ENCODE peak calls at places on chromosomes 3 and 15, in five cellular contexts. One of them, this sample, is unnamed. For H3K4me1, the result is how much of the 10 kb centered on the place peaks cover.

GRCh38 chr15:81166949-81167816 is 29.5 kb upstream of the IL16 start:
- DNase-seq in GM23338: no peak
- DNase-seq in HepG2: no peak
- DNase-seq in A549: no peak
- DNase-seq in Panc1: no peak
- DNase-seq in this sample: no peak

GRCh38 chr3:123078101-123078500 is 11.3 kb downstream of the PDIA5 start:
- DNase-seq in GM23338: no peak
- DNase-seq in Panc1: no peak
- DNase-seq in HepG2: no peak
- DNase-seq in A549: no peak
- DNase-seq in this sample: no peak

GRCh38 chr3:187186801-187187421 is 10.4 kb upstream of the RTP1 start:
- DNase-seq in GM23338: no peak
- DNase-seq in A549: no peak
- DNase-seq in HepG2: peak
- DNase-seq in Panc1: no peak
- DNase-seq in this sample: no peak

GRCh38 chr3:78791745-78792144 is 976.1 kb downstream of the ROBO1 start:
- DNase-seq in Panc1: no peak
- DNase-seq in GM23338: no peak
- DNase-seq in A549: no peak
- DNase-seq in HepG2: no peak
- DNase-seq in this sample: no peak

GRCh38 chr3:151327571-151328198 is 1.7 kb downstream of the P2RY13 start:
- DNase-seq in A549: peak
- DNase-seq in GM23338: peak
- DNase-seq in Panc1: no peak
- DNase-seq in HepG2: no peak
- DNase-seq in this sample: no peak

GRCh38 chr3:158471639-158472294 is 99.2 kb upstream of the MLF1 start:
- DNase-seq in A549: no peak
- DNase-seq in GM23338: no peak
- DNase-seq in HepG2: peak
- DNase-seq in Panc1: peak
- DNase-seq in this sample: peak

GRCh38 chr3:101383156-101383575 is 62.8 kb upstream of the IMPG2 start:
- DNase-seq in Panc1: no peak
- DNase-seq in HepG2: no peak
- DNase-seq in A549: no peak
- DNase-seq in GM23338: peak
- DNase-seq in this sample: no peak

GRCh38 chr3:104933981-104934380 is 432.7 kb upstream of the ALCAM start:
- DNase-seq in HepG2: no peak
- DNase-seq in Panc1: no peak
- DNase-seq in GM23338: no peak
- DNase-seq in A549: no peak
- DNase-seq in this sample: no peak

GRCh38 chr3:32847520-32847919 is 29.7 kb downstream of the TRIM71 start:
- DNase-seq in HepG2: no peak
- DNase-seq in GM23338: no peak
- DNase-seq in A549: no peak
- DNase-seq in Panc1: no peak
- DNase-seq in this sample: no peak

GRCh38 chr15:101521563-101521962 is 32.1 kb upstream of the PCSK6 start:
- DNase-seq in Panc1: no peak
- DNase-seq in GM23338: no peak
- DNase-seq in HepG2: no peak
- DNase-seq in A549: no peak
- DNase-seq in this sample: no peak

GRCh38 chr15:28888900-28889299 is 3.1 kb downstream of the APBA2 start:
- DNase-seq in Panc1: no peak
- DNase-seq in A549: no peak
- DNase-seq in HepG2: no peak
- DNase-seq in GM23338: no peak
- DNase-seq in this sample: no peak

GRCh38 chr3:135739755-135740154 is 225.8 kb upstream of the PPP2R3A start:
- DNase-seq in A549: no peak
- DNase-seq in GM23338: peak
- DNase-seq in HepG2: no peak
- DNase-seq in Panc1: no peak
- DNase-seq in this sample: no peak

GRCh38 chr3:162938073-162938472 is 1441.5 kb downstream of the OTOL1 start:
- DNase-seq in A549: no peak
- DNase-seq in Panc1: no peak
- DNase-seq in GM23338: no peak
- DNase-seq in HepG2: no peak
- DNase-seq in this sample: no peak

GRCh38 chr3:70771426-70772147 is 459.1 kb upstream of the MDFIC2 start:
- DNase-seq in Panc1: no peak
- DNase-seq in A549: no peak
- DNase-seq in HepG2: no peak
- DNase-seq in GM23338: no peak
- DNase-seq in this sample: no peak
- H3K27ac ChIP-seq in Panc1: no peak
- H3K27ac ChIP-seq in A549: no peak
- H3K27ac ChIP-seq in HepG2: no peak
- H3K27ac ChIP-seq in GM23338: no peak
- H3K27ac ChIP-seq in this sample: no peak

GRCh38 chr3:134066539-134067310 is 37.0 kb upstream of the SLCO2A1 start:
- DNase-seq in GM23338: no peak
- DNase-seq in Panc1: no peak
- DNase-seq in A549: no peak
- DNase-seq in HepG2: no peak
- DNase-seq in this sample: no peak
- TF ChIP-seq REST in GM23338: no peak
- TF ChIP-seq REST in Panc1: no peak
- TF ChIP-seq REST in A549: no peak
- TF ChIP-seq REST in HepG2: no peak
- TF ChIP-seq REST in this sample: no peak

DNA sequence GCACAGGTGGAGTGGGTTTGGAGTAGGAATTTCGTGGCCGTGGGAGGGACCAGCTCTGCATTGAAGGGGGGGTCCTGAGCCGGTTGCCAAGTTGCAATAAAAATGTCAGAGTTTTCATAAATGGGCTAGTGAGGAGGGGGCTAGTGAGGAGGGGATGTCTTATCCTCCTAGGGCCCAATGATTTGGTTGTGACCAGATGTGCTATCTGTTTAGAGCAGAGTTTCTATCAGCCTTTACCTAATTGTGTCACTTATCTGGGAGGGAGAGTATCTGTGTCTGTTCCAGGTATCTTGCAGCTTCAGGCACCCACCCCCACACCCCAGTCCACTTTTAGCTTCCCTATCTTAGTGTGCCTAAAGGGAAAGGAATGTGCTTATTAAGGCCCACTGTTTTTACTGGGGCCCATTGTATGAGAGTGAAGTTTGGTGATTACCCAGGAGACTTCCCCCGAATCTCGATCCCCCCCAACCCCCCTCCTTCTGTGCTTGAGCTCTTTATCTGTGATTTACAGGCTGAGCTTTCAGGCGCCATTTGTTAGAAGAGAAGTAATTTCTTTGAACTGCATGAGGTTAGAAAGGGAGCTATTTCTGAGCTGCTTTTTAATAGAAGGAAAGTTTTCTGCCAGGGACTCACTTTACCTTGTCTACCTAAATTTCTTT is 42.6 kb downstream of the PPCDC start:
- DNase-seq in GM23338: no peak
- DNase-seq in Panc1: no peak
- DNase-seq in A549: no peak
- DNase-seq in HepG2: peak
- DNase-seq in this sample: no peak
- H3K4me1 ChIP-seq in GM23338: under half
- H3K4me1 ChIP-seq in Panc1: under half
- H3K4me1 ChIP-seq in A549: under half
- H3K4me1 ChIP-seq in HepG2: half or more
- H3K4me1 ChIP-seq in this sample: under half

DNA sequence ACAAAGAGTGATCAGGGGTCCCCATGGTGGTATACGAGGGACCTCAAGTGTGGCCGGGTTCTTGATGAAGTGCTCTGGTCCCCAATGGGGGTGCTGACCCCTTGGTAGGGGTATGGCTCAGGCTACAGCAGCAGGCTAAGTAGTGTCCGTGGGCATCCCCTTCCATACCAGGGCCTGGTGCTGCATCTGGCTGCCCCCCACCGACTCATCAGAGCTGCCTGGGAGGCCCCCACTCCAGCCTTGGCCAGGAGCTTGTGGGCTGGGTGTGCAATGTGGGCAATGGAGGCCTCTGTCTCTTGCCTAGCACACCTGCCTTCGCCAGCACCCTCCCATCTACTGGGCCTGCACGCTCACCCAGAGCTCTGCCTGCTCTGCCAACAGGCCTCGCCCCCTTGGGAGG is 59.0 kb upstream of the SEC13 start:
- DNase-seq in HepG2: no peak
- DNase-seq in GM23338: no peak
- DNase-seq in Panc1: no peak
- DNase-seq in A549: no peak
- DNase-seq in this sample: no peak
- H3K27ac ChIP-seq in HepG2: no peak
- H3K27ac ChIP-seq in GM23338: no peak
- H3K27ac ChIP-seq in Panc1: no peak
- H3K27ac ChIP-seq in A549: no peak
- H3K27ac ChIP-seq in this sample: no peak

This sample was measured in HCT116.